ENCODE peak calls at places on chromosome 11, in nine cellular contexts. P is activated CD4-positive, alpha-beta T cell treated with anti-CD3 and anti-CD28 coated beads for 24 hours; H is immature natural killer cell; Y is nephron progenitor cell; F is AG08396; M is cardiac muscle cell; X is NCI-H1105 treated with DMSO at 0.1 percent for 48 hours; K is uterus; Z is amniotic stem cell. I is an unnamed sample.

GRCh38 chr11:46160100-46160499 is 38.8 kb upstream of the PHF21A start:
- DNase-seq in F (no peak), P (no peak), Z (no peak), H (no peak), K (no peak), M (peak), Y (no peak), X (peak), I (peak)

GRCh38 chr11:119450590-119450989 is 27.6 kb upstream of the THY1 start:
- DNase-seq in P (no peak), X (no peak), Y (no peak), F (no peak), H (no peak), M (no peak), Z (no peak), K (no peak), I (no peak)

GRCh38 chr11:77039491-77040400 is 5.5 kb downstream of the B3GNT6 start:
- DNase-seq in M (peak), Y (peak), H (no peak), P (no peak), F (peak), X (no peak), K (no peak), Z (no peak), I (peak)

GRCh38 chr11:116459233-116459632 is 313.6 kb downstream of the BUD13 start:
- DNase-seq in K (peak), M (peak), Z (no peak), P (no peak), X (no peak), F (no peak), H (no peak), Y (peak), I (no peak)

GRCh38 chr11:86719781-86720463 is 47.5 kb upstream of the ME3 start:
- DNase-seq in H (no peak), K (no peak), P (no peak), F (peak), Z (peak), M (no peak), Y (no peak), X (no peak), I (peak)

GRCh38 chr11:96219981-96220623 is 122.9 kb downstream of the MAML2 start:
- DNase-seq in X (no peak), F (no peak), K (no peak), Z (no peak), Y (no peak), H (no peak), P (no peak), M (no peak), I (no peak)

GRCh38 chr11:46554205-46555162 is 39.3 kb downstream of the AMBRA1 start:
- DNase-seq in Y (no peak), M (no peak), P (no peak), H (no peak), X (no peak), F (peak), Z (peak), K (no peak), I (peak)

GRCh38 chr11:47391077-47391583 is 12.8 kb upstream of the SPI1 start:
- DNase-seq in M (no peak), P (no peak), Y (no peak), H (no peak), F (no peak), Z (no peak), K (no peak), X (no peak), I (no peak)

GRCh38 chr11:34639545-34639944 is 18.7 kb downstream of the EHF start:
- DNase-seq in Y (no peak), M (no peak), F (no peak), Z (no peak), K (no peak), P (no peak), H (no peak), X (no peak), I (no peak)

GRCh38 chr11:107591446-107592236 is 694 bp downstream of the ELMOD1 start:
- DNase-seq in Y (peak), M (peak), F (peak), K (no peak), Z (no peak), H (no peak), P (peak), X (peak), I (peak)

GRCh38 chr11:120774591-120775386 is 249.1 kb upstream of the TBCEL start:
- DNase-seq in F (no peak), M (no peak), P (no peak), K (no peak), Y (no peak), X (no peak), Z (no peak), H (peak), I (no peak)

GRCh38 chr11:64900774-64901173 is 16.2 kb downstream of the ATG2A start:
- DNase-seq in P (no peak), F (no peak), X (no peak), M (no peak), K (no peak), Z (no peak), H (no peak), Y (no peak), I (no peak)

GRCh38 chr11:102157219-102157618 is 47.0 kb downstream of the YAP1 start:
- DNase-seq in F (no peak), Z (no peak), K (peak), P (no peak), M (no peak), X (no peak), H (no peak), Y (no peak), I (peak)

GRCh38 chr11:128936546-128937275 is 6.0 kb downstream of the TP53AIP1 start:
- DNase-seq in H (no peak), K (no peak), F (no peak), M (peak), Y (peak), X (peak), Z (no peak), P (no peak), I (no peak)

GRCh38 chr11:100942016-100942415 is 187.6 kb downstream of the PGR start:
- DNase-seq in K (no peak), F (no peak), P (no peak), Y (no peak), X (peak), Z (no peak), H (no peak), M (peak), I (peak)

GRCh38 chr11:29025001-29025400 is 916.8 kb downstream of the METTL15 start:
- DNase-seq in X (no peak), Y (no peak), Z (no peak), P (no peak), M (no peak), F (no peak), H (no peak), K (no peak), I (no peak)

GRCh38 chr11:28900427-28900826 is 792.2 kb downstream of the METTL15 start:
- DNase-seq in P (no peak), Y (no peak), X (no peak), K (no peak), F (no peak), H (no peak), Z (no peak), M (no peak), I (no peak)

GRCh38 chr11:124069429-124070401 is 28.6 kb upstream of the OR10G7 start:
- DNase-seq in Y (peak), F (peak), H (peak), M (peak), Z (peak), X (peak), P (peak), K (no peak), I (peak)

GRCh38 chr11:79744941-79745340 is 304.1 kb upstream of the TENM4 start:
- DNase-seq in Z (no peak), Y (no peak), H (no peak), P (no peak), M (no peak), F (no peak), K (no peak), X (no peak), I (no peak)

GRCh38 chr11:121722431-121723256 is 269.9 kb upstream of the SORL1-AS1 start:
- DNase-seq in P (no peak), M (peak), Y (peak), X (peak), K (peak), Z (peak), H (no peak), F (peak), I (peak)

GRCh38 chr11:112017538-112017937 is 7.7 kb upstream of the DLAT start:
- DNase-seq in M (peak), Y (no peak), F (peak), P (no peak), X (no peak), H (no peak), K (no peak), Z (no peak), I (peak)

GRCh38 chr11:15955595-15955994 is 400.8 kb downstream of the SOX6 start:
- DNase-seq in F (no peak), Y (no peak), Z (no peak), K (no peak), M (no peak), X (no peak), P (no peak), H (no peak), I (no peak)

GRCh38 chr11:45852712-45853101 is 5.4 kb downstream of the CRY2 start:
- DNase-seq in Y (no peak), F (no peak), P (no peak), X (no peak), M (no peak), H (no peak), K (no peak), Z (no peak), I (no peak)

GRCh38 chr11:103851166-103851651 is 185.2 kb upstream of the DDI1 start:
- DNase-seq in Z (no peak), P (no peak), X (no peak), H (no peak), K (no peak), Y (no peak), F (no peak), M (no peak), I (no peak)

GRCh38 chr11:69950120-69950519 is 128.0 kb upstream of the ANO1 start:
- DNase-seq in H (no peak), Y (peak), K (no peak), P (no peak), X (peak), M (no peak), F (peak), Z (no peak), I (no peak)

GRCh38 chr11:86066033-86066432 is 2.9 kb downstream of the PICALM start:
- DNase-seq in X (no peak), M (no peak), Y (no peak), Z (no peak), K (no peak), H (no peak), F (no peak), P (no peak), I (no peak)

GRCh38 chr11:17762309-17762974 is 27.9 kb downstream of the KCNC1 start:
- DNase-seq in P (no peak), X (no peak), M (no peak), F (no peak), H (no peak), Z (no peak), Y (no peak), K (no peak), I (no peak)

GRCh38 chr11:73194593-73194992 is 23.5 kb upstream of the P2RY2 start:
- DNase-seq in P (no peak), Y (no peak), M (no peak), H (no peak), Z (no peak), K (no peak), X (no peak), F (no peak), I (peak)

GRCh38 chr11:106724293-106724892 is 293.9 kb downstream of the GUCY1A2 start:
- DNase-seq in P (no peak), X (peak), M (no peak), F (no peak), Z (no peak), H (no peak), K (no peak), Y (no peak), I (no peak)

GRCh38 chr11:66288138-66288865 is 641 bp downstream of the YIF1A start:
- DNase-seq in F (no peak), Z (no peak), X (peak), M (no peak), Y (no peak), P (no peak), K (no peak), H (no peak), I (peak)

GRCh38 chr11:98561216-98561615 is 459.5 kb upstream of the CNTN5 start:
- DNase-seq in H (no peak), K (no peak), P (no peak), Z (no peak), X (peak), F (no peak), Y (no peak), M (no peak), I (no peak)

GRCh38 chr11:45146072-45147016 is at the start of gene PRDM11:
- DNase-seq in Z (peak), P (peak), F (peak), K (peak), X (peak), Y (peak), M (peak), H (peak), I (peak)

GRCh38 chr11:130070109-130070828 is 575 bp downstream of the APLP2 start:
- DNase-seq in X (peak), M (peak), Z (peak), K (peak), Y (peak), F (peak), H (peak), P (peak), I (peak)

GRCh38 chr11:26283852-26284421 is 48.0 kb upstream of the ANO3 start:
- DNase-seq in H (no peak), F (no peak), Z (no peak), Y (no peak), K (no peak), M (peak), P (no peak), X (no peak), I (no peak)

GRCh38 chr11:67320011-67320410 is 16.7 kb downstream of the SSH3 start:
- DNase-seq in H (no peak), X (no peak), Y (no peak), F (peak), Z (no peak), K (no peak), M (no peak), P (no peak), I (no peak)

I was measured in myocyte.